ENCODE peak calls at places on chromosomes 7 and 10, in six cellular contexts. E, Y, U, X, G and S are unnamed samples.

GRCh38 chr10:35379226-35380137 is 43.2 kb downstream of the CCNY start:
- DNase-seq in E (no peak), U (no peak), X (no peak), Y (peak), G (no peak), S (no peak)

GRCh38 chr7:101518348-101518747 is 110.7 kb downstream of the MYL10 start:
- DNase-seq in U (no peak), X (no peak), G (no peak), Y (no peak), E (no peak), S (no peak)

GRCh38 chr7:106050743-106051110 is 61.4 kb downstream of the SYPL1 start:
- DNase-seq in U (no peak), E (peak), Y (no peak), G (no peak), X (no peak), S (no peak)

GRCh38 chr7:154997840-154998370 is 5.0 kb downstream of the PAXIP1 start:
- DNase-seq in Y (no peak), X (no peak), G (no peak), U (no peak), E (no peak), S (no peak)

GRCh38 chr7:3065724-3066143 is 22.1 kb upstream of the CARD11 start:
- DNase-seq in E (no peak), U (no peak), X (no peak), Y (peak), G (peak), S (peak)

GRCh38 chr7:157276731-157277562 is 59.9 kb upstream of the DNAJB6 start:
- DNase-seq in U (no peak), Y (no peak), G (no peak), X (no peak), E (no peak), S (no peak)

GRCh38 chr7:116547347-116547746 is 22.5 kb downstream of the CAV1 start:
- DNase-seq in U (no peak), X (no peak), E (no peak), G (no peak), Y (no peak), S (no peak)

GRCh38 chr10:102906507-102906906 is 11.6 kb upstream of the CNNM2 start:
- DNase-seq in G (no peak), E (no peak), Y (no peak), U (no peak), X (no peak), S (no peak)

GRCh38 chr7:131819891-131820290 is 263.5 kb upstream of the PODXL start:
- DNase-seq in G (no peak), Y (no peak), E (no peak), U (no peak), X (no peak), S (no peak)

GRCh38 chr7:128100225-128100948 is 69.2 kb upstream of the LRRC4 start:
- DNase-seq in U (no peak), X (no peak), Y (no peak), E (no peak), G (no peak), S (no peak)

GRCh38 chr10:132554991-132555647 is 17.5 kb downstream of the INPP5A start:
- DNase-seq in X (no peak), E (no peak), Y (peak), U (peak), G (no peak), S (peak)

GRCh38 chr10:71810048-71810750 is 36.9 kb upstream of the VSIR start:
- DNase-seq in X (no peak), U (no peak), Y (no peak), E (no peak), G (no peak), S (no peak)

GRCh38 chr7:122520961-122521555 is 177.9 kb downstream of the RNF133 start:
- DNase-seq in X (no peak), U (no peak), Y (no peak), E (no peak), G (no peak), S (no peak)

GRCh38 chr7:90629306-90629918 is 33.3 kb downstream of the CDK14 start:
- DNase-seq in E (no peak), X (no peak), U (no peak), Y (no peak), G (peak), S (no peak)

GRCh38 chr7:28879105-28879504 is 79.0 kb downstream of the TRIL start:
- DNase-seq in U (no peak), E (no peak), X (no peak), Y (no peak), G (no peak), S (no peak)

GRCh38 chr7:152762056-152762455 is 2.5 kb downstream of the ACTR3B start:
- DNase-seq in E (no peak), G (no peak), X (no peak), U (no peak), Y (no peak), S (no peak)

GRCh38 chr7:116876664-116877442 is 14.5 kb downstream of the CAPZA2 start:
- DNase-seq in U (no peak), Y (no peak), E (no peak), X (no peak), G (no peak), S (no peak)

GRCh38 chr7:132080967-132081668 is 495.2 kb downstream of the PLXNA4 start:
- DNase-seq in U (no peak), E (no peak), X (peak), Y (no peak), G (no peak), S (no peak)

GRCh38 chr7:12431886-12432285 is 28.2 kb upstream of the VWDE start:
- DNase-seq in E (no peak), U (no peak), Y (no peak), G (no peak), X (no peak), S (no peak)

GRCh38 chr10:51405580-51406367 is 293.6 kb downstream of the CSTF2T start:
- DNase-seq in Y (no peak), X (no peak), E (no peak), U (no peak), G (no peak), S (no peak)

GRCh38 chr7:5692845-5693278 is 88.6 kb downstream of the RNF216 start:
- DNase-seq in Y (no peak), G (no peak), X (no peak), U (no peak), E (peak), S (no peak)

GRCh38 chr10:101602767-101603398 is 14.8 kb downstream of the DPCD start:
- DNase-seq in G (peak), Y (peak), X (no peak), U (no peak), E (peak), S (peak)

GRCh38 chr10:97889461-97890265 is 40.0 kb downstream of the GOLGA7B start:
- DNase-seq in G (no peak), U (no peak), Y (no peak), E (no peak), X (no peak), S (no peak)

GRCh38 chr10:338176-339037 is 203.2 kb downstream of the ZMYND11 start:
- DNase-seq in G (no peak), U (no peak), X (no peak), E (no peak), Y (no peak), S (no peak)

GRCh38 chr10:132422169-132422691 is 25.2 kb downstream of the PWWP2B start:
- DNase-seq in E (no peak), Y (no peak), G (no peak), U (no peak), X (no peak), S (no peak)

GRCh38 chr10:78109210-78109609 is 75.5 kb downstream of the RPS24 start:
- DNase-seq in X (no peak), Y (no peak), E (no peak), G (no peak), U (no peak), S (no peak)

GRCh38 chr7:17233643-17234397 is 64.6 kb upstream of the AHR start:
- DNase-seq in E (no peak), X (no peak), Y (peak), U (no peak), G (no peak), S (peak)

GRCh38 chr7:128404143-128404681 is 5.6 kb downstream of the IMPDH1 start:
- DNase-seq in U (no peak), E (no peak), Y (no peak), G (no peak), X (no peak), S (no peak)